ENCODE peak calls at places on chromosome 17, in six cellular contexts. One of them, this sample, is unnamed.

GRCh38 chr17:38464723-38465419 is 36.6 kb downstream of the ARHGAP23 start:
- DNase-seq in GM10248: peak
- DNase-seq in NCI-H1105 treated with DMSO at 0.1 percent for 48 hours: peak
- DNase-seq in heart right ventricle: peak
- DNase-seq in amygdala: peak
- DNase-seq in effector CD4-positive, alpha-beta T cell: no peak
- DNase-seq in this sample: peak

GRCh38 chr17:48333034-48333491 is 97.0 kb downstream of the SKAP1 start:
- DNase-seq in GM10248: no peak
- DNase-seq in NCI-H1105 treated with DMSO at 0.1 percent for 48 hours: no peak
- DNase-seq in heart right ventricle: no peak
- DNase-seq in amygdala: no peak
- DNase-seq in effector CD4-positive, alpha-beta T cell: no peak
- DNase-seq in this sample: no peak

GRCh38 chr17:42409467-42410351 is 13.3 kb downstream of the CAVIN1 start:
- DNase-seq in GM10248: no peak
- DNase-seq in NCI-H1105 treated with DMSO at 0.1 percent for 48 hours: no peak
- DNase-seq in heart right ventricle: peak
- DNase-seq in amygdala: no peak
- DNase-seq in effector CD4-positive, alpha-beta T cell: no peak
- DNase-seq in this sample: peak

GRCh38 chr17:81403040-81403467 is 7.8 kb downstream of the BAHCC1 start:
- DNase-seq in GM10248: no peak
- DNase-seq in NCI-H1105 treated with DMSO at 0.1 percent for 48 hours: no peak
- DNase-seq in heart right ventricle: no peak
- DNase-seq in amygdala: no peak
- DNase-seq in effector CD4-positive, alpha-beta T cell: no peak
- DNase-seq in this sample: no peak

GRCh38 chr17:60135951-60136666 is 13.7 kb upstream of the CA4 start:
- DNase-seq in GM10248: no peak
- DNase-seq in NCI-H1105 treated with DMSO at 0.1 percent for 48 hours: no peak
- DNase-seq in heart right ventricle: no peak
- DNase-seq in amygdala: no peak
- DNase-seq in effector CD4-positive, alpha-beta T cell: no peak
- DNase-seq in this sample: no peak

GRCh38 chr17:45287526-45288264 is 25.8 kb upstream of the SPATA32 start:
- DNase-seq in GM10248: no peak
- DNase-seq in NCI-H1105 treated with DMSO at 0.1 percent for 48 hours: peak
- DNase-seq in heart right ventricle: no peak
- DNase-seq in amygdala: no peak
- DNase-seq in effector CD4-positive, alpha-beta T cell: no peak
- DNase-seq in this sample: no peak

GRCh38 chr17:51676691-51677487 is 416.5 kb downstream of the UTP18 start:
- DNase-seq in GM10248: no peak
- DNase-seq in NCI-H1105 treated with DMSO at 0.1 percent for 48 hours: no peak
- DNase-seq in heart right ventricle: no peak
- DNase-seq in amygdala: no peak
- DNase-seq in effector CD4-positive, alpha-beta T cell: no peak
- DNase-seq in this sample: no peak

GRCh38 chr17:57110579-57111367 is 25.7 kb downstream of the AKAP1 start:
- DNase-seq in GM10248: no peak
- DNase-seq in NCI-H1105 treated with DMSO at 0.1 percent for 48 hours: no peak
- DNase-seq in heart right ventricle: peak
- DNase-seq in amygdala: no peak
- DNase-seq in effector CD4-positive, alpha-beta T cell: no peak
- DNase-seq in this sample: no peak

GRCh38 chr17:80297996-80298560 is 37.4 kb downstream of the RNF213 start:
- DNase-seq in GM10248: no peak
- DNase-seq in NCI-H1105 treated with DMSO at 0.1 percent for 48 hours: peak
- DNase-seq in heart right ventricle: no peak
- DNase-seq in amygdala: no peak
- DNase-seq in effector CD4-positive, alpha-beta T cell: no peak
- DNase-seq in this sample: no peak

GRCh38 chr17:38925263-38925995 is at the start of gene LASP1NB:
- DNase-seq in GM10248: no peak
- DNase-seq in NCI-H1105 treated with DMSO at 0.1 percent for 48 hours: no peak
- DNase-seq in heart right ventricle: peak
- DNase-seq in amygdala: peak
- DNase-seq in effector CD4-positive, alpha-beta T cell: no peak
- DNase-seq in this sample: no peak

GRCh38 chr17:63701477-63702222 is 1.7 kb upstream of the LIMD2 start:
- DNase-seq in GM10248: peak
- DNase-seq in NCI-H1105 treated with DMSO at 0.1 percent for 48 hours: no peak
- DNase-seq in heart right ventricle: peak
- DNase-seq in amygdala: no peak
- DNase-seq in effector CD4-positive, alpha-beta T cell: peak
- DNase-seq in this sample: no peak

GRCh38 chr17:48003686-48004120 is 32.8 kb downstream of the CDK5RAP3 start:
- DNase-seq in GM10248: no peak
- DNase-seq in NCI-H1105 treated with DMSO at 0.1 percent for 48 hours: peak
- DNase-seq in heart right ventricle: no peak
- DNase-seq in amygdala: peak
- DNase-seq in effector CD4-positive, alpha-beta T cell: no peak
- DNase-seq in this sample: no peak

GRCh38 chr17:15081008-15081407 is 184.1 kb downstream of the PMP22 start:
- DNase-seq in GM10248: no peak
- DNase-seq in NCI-H1105 treated with DMSO at 0.1 percent for 48 hours: no peak
- DNase-seq in heart right ventricle: no peak
- DNase-seq in amygdala: no peak
- DNase-seq in effector CD4-positive, alpha-beta T cell: no peak
- DNase-seq in this sample: no peak

GRCh38 chr17:71980171-71980570 is 140.6 kb upstream of the SOX9 start:
- DNase-seq in GM10248: no peak
- DNase-seq in NCI-H1105 treated with DMSO at 0.1 percent for 48 hours: no peak
- DNase-seq in heart right ventricle: no peak
- DNase-seq in amygdala: no peak
- DNase-seq in effector CD4-positive, alpha-beta T cell: no peak
- DNase-seq in this sample: no peak

GRCh38 chr17:79558573-79558900 is 52.3 kb downstream of the RBFOX3 start:
- DNase-seq in GM10248: no peak
- DNase-seq in NCI-H1105 treated with DMSO at 0.1 percent for 48 hours: no peak
- DNase-seq in heart right ventricle: no peak
- DNase-seq in amygdala: no peak
- DNase-seq in effector CD4-positive, alpha-beta T cell: no peak
- DNase-seq in this sample: no peak

GRCh38 chr17:77793146-77793887 is 165.2 kb upstream of the TNRC6C start:
- DNase-seq in GM10248: no peak
- DNase-seq in NCI-H1105 treated with DMSO at 0.1 percent for 48 hours: no peak
- DNase-seq in heart right ventricle: no peak
- DNase-seq in amygdala: no peak
- DNase-seq in effector CD4-positive, alpha-beta T cell: no peak
- DNase-seq in this sample: no peak

GRCh38 chr17:68511254-68511670 is 968 bp upstream of the PRKAR1A start:
- DNase-seq in GM10248: no peak
- DNase-seq in NCI-H1105 treated with DMSO at 0.1 percent for 48 hours: peak
- DNase-seq in heart right ventricle: no peak
- DNase-seq in amygdala: no peak
- DNase-seq in effector CD4-positive, alpha-beta T cell: peak
- DNase-seq in this sample: no peak

GRCh38 chr17:79925242-79925957 is 86.2 kb upstream of the CBX4 start:
- DNase-seq in GM10248: no peak
- DNase-seq in NCI-H1105 treated with DMSO at 0.1 percent for 48 hours: no peak
- DNase-seq in heart right ventricle: peak
- DNase-seq in amygdala: peak
- DNase-seq in effector CD4-positive, alpha-beta T cell: no peak
- DNase-seq in this sample: no peak

GRCh38 chr17:28076138-28076537 is 33.7 kb downstream of the NLK start:
- DNase-seq in GM10248: no peak
- DNase-seq in NCI-H1105 treated with DMSO at 0.1 percent for 48 hours: no peak
- DNase-seq in heart right ventricle: no peak
- DNase-seq in amygdala: no peak
- DNase-seq in effector CD4-positive, alpha-beta T cell: no peak
- DNase-seq in this sample: no peak

GRCh38 chr17:38358586-38359513 is 7.2 kb downstream of the SOCS7 start:
- DNase-seq in GM10248: no peak
- DNase-seq in NCI-H1105 treated with DMSO at 0.1 percent for 48 hours: no peak
- DNase-seq in heart right ventricle: no peak
- DNase-seq in amygdala: no peak
- DNase-seq in effector CD4-positive, alpha-beta T cell: no peak
- DNase-seq in this sample: no peak

GRCh38 chr17:48646183-48647102 is 20.3 kb upstream of the HOXB9 start:
- DNase-seq in GM10248: peak
- DNase-seq in NCI-H1105 treated with DMSO at 0.1 percent for 48 hours: peak
- DNase-seq in heart right ventricle: no peak
- DNase-seq in amygdala: no peak
- DNase-seq in effector CD4-positive, alpha-beta T cell: no peak
- DNase-seq in this sample: no peak

GRCh38 chr17:76752006-76752405 is 14.1 kb downstream of the MFSD11 start:
- DNase-seq in GM10248: no peak
- DNase-seq in NCI-H1105 treated with DMSO at 0.1 percent for 48 hours: no peak
- DNase-seq in heart right ventricle: no peak
- DNase-seq in amygdala: no peak
- DNase-seq in effector CD4-positive, alpha-beta T cell: peak
- DNase-seq in this sample: no peak

GRCh38 chr17:41456206-41456605 is 11.0 kb downstream of the KRT32 start:
- DNase-seq in GM10248: no peak
- DNase-seq in NCI-H1105 treated with DMSO at 0.1 percent for 48 hours: no peak
- DNase-seq in heart right ventricle: no peak
- DNase-seq in amygdala: no peak
- DNase-seq in effector CD4-positive, alpha-beta T cell: no peak
- DNase-seq in this sample: no peak

GRCh38 chr17:60410001-60410400 is 12.3 kb upstream of the CHCT1 start:
- DNase-seq in GM10248: no peak
- DNase-seq in NCI-H1105 treated with DMSO at 0.1 percent for 48 hours: no peak
- DNase-seq in heart right ventricle: no peak
- DNase-seq in amygdala: no peak
- DNase-seq in effector CD4-positive, alpha-beta T cell: no peak
- DNase-seq in this sample: no peak

GRCh38 chr17:76715462-76715830 is 4.7 kb upstream of the MXRA7 start:
- DNase-seq in GM10248: no peak
- DNase-seq in NCI-H1105 treated with DMSO at 0.1 percent for 48 hours: no peak
- DNase-seq in heart right ventricle: no peak
- DNase-seq in amygdala: no peak
- DNase-seq in effector CD4-positive, alpha-beta T cell: no peak
- DNase-seq in this sample: no peak

GRCh38 chr17:46917516-46917915 is 5.4 kb upstream of the GOSR2 start:
- DNase-seq in GM10248: no peak
- DNase-seq in NCI-H1105 treated with DMSO at 0.1 percent for 48 hours: no peak
- DNase-seq in heart right ventricle: no peak
- DNase-seq in amygdala: no peak
- DNase-seq in effector CD4-positive, alpha-beta T cell: no peak
- DNase-seq in this sample: no peak

GRCh38 chr17:1467898-1468492 is 12.0 kb upstream of the CRK start:
- DNase-seq in GM10248: no peak
- DNase-seq in NCI-H1105 treated with DMSO at 0.1 percent for 48 hours: no peak
- DNase-seq in heart right ventricle: no peak
- DNase-seq in amygdala: no peak
- DNase-seq in effector CD4-positive, alpha-beta T cell: no peak
- DNase-seq in this sample: no peak

GRCh38 chr17:40809721-40810421 is 10.1 kb upstream of the KRT28 start:
- DNase-seq in GM10248: no peak
- DNase-seq in NCI-H1105 treated with DMSO at 0.1 percent for 48 hours: no peak
- DNase-seq in heart right ventricle: no peak
- DNase-seq in amygdala: no peak
- DNase-seq in effector CD4-positive, alpha-beta T cell: no peak
- DNase-seq in this sample: no peak

GRCh38 chr17:80264048-80264792 is 3.6 kb downstream of the RNF213 start:
- DNase-seq in GM10248: no peak
- DNase-seq in NCI-H1105 treated with DMSO at 0.1 percent for 48 hours: no peak
- DNase-seq in heart right ventricle: no peak
- DNase-seq in amygdala: no peak
- DNase-seq in effector CD4-positive, alpha-beta T cell: peak
- DNase-seq in this sample: no peak

GRCh38 chr17:10792156-10792555 is 11.7 kb downstream of the TMEM238L start:
- DNase-seq in GM10248: no peak
- DNase-seq in NCI-H1105 treated with DMSO at 0.1 percent for 48 hours: no peak
- DNase-seq in heart right ventricle: no peak
- DNase-seq in amygdala: no peak
- DNase-seq in effector CD4-positive, alpha-beta T cell: no peak
- DNase-seq in this sample: no peak

GRCh38 chr17:82567286-82567685 is 47.8 kb downstream of the FOXK2 start:
- DNase-seq in GM10248: no peak
- DNase-seq in NCI-H1105 treated with DMSO at 0.1 percent for 48 hours: no peak
- DNase-seq in heart right ventricle: no peak
- DNase-seq in amygdala: no peak
- DNase-seq in effector CD4-positive, alpha-beta T cell: no peak
- DNase-seq in this sample: no peak

This sample was measured in skeletal muscle cell.